ENCODE peak calls at places on chromosomes 12 and 14, in ten cellular contexts. One of them, this sample, is unnamed.

GRCh38 chr12:28425531-28425930 is 235.3 kb downstream of the CCDC91 start:
- DNase-seq in HT-29: no peak
- DNase-seq in fibroblast of the conjunctiva: no peak
- DNase-seq in LoVo: no peak
- DNase-seq in NCI-H460: no peak
- DNase-seq in hepatic stellate cell: no peak
- DNase-seq in Right ventricle myocardium superior: no peak
- DNase-seq in cardiac fibroblast: no peak
- DNase-seq in smooth muscle cell of the brain vasculature: no peak
- DNase-seq in pulmonary artery endothelial cell: no peak
- DNase-seq in this sample: no peak

GRCh38 chr12:115337693-115338543 is 653.9 kb upstream of the TBX3 start:
- DNase-seq in HT-29: peak
- DNase-seq in cardiac fibroblast: peak
- DNase-seq in LoVo: peak
- DNase-seq in pulmonary artery endothelial cell: no peak
- DNase-seq in smooth muscle cell of the brain vasculature: peak
- DNase-seq in hepatic stellate cell: peak
- DNase-seq in Right ventricle myocardium superior: peak
- DNase-seq in NCI-H460: peak
- DNase-seq in fibroblast of the conjunctiva: peak
- DNase-seq in this sample: no peak

GRCh38 chr12:54587315-54587821 is 1.1 kb downstream of the PPP1R1A start:
- DNase-seq in Right ventricle myocardium superior: peak
- DNase-seq in NCI-H460: no peak
- DNase-seq in HT-29: no peak
- DNase-seq in smooth muscle cell of the brain vasculature: no peak
- DNase-seq in pulmonary artery endothelial cell: no peak
- DNase-seq in cardiac fibroblast: no peak
- DNase-seq in hepatic stellate cell: no peak
- DNase-seq in LoVo: no peak
- DNase-seq in fibroblast of the conjunctiva: no peak
- DNase-seq in this sample: no peak

GRCh38 chr12:81296556-81297305 is 218.9 kb downstream of the ACSS3 start:
- DNase-seq in hepatic stellate cell: no peak
- DNase-seq in HT-29: no peak
- DNase-seq in fibroblast of the conjunctiva: no peak
- DNase-seq in NCI-H460: no peak
- DNase-seq in LoVo: no peak
- DNase-seq in smooth muscle cell of the brain vasculature: peak
- DNase-seq in Right ventricle myocardium superior: no peak
- DNase-seq in cardiac fibroblast: peak
- DNase-seq in pulmonary artery endothelial cell: no peak
- DNase-seq in this sample: no peak

GRCh38 chr12:93714382-93714781 is 37.2 kb downstream of the CRADD start:
- DNase-seq in fibroblast of the conjunctiva: no peak
- DNase-seq in Right ventricle myocardium superior: no peak
- DNase-seq in hepatic stellate cell: no peak
- DNase-seq in cardiac fibroblast: peak
- DNase-seq in pulmonary artery endothelial cell: no peak
- DNase-seq in LoVo: no peak
- DNase-seq in smooth muscle cell of the brain vasculature: no peak
- DNase-seq in NCI-H460: peak
- DNase-seq in HT-29: no peak
- DNase-seq in this sample: no peak

GRCh38 chr12:110458756-110459155 is 8.6 kb upstream of the ARPC3 start:
- DNase-seq in hepatic stellate cell: no peak
- DNase-seq in fibroblast of the conjunctiva: no peak
- DNase-seq in pulmonary artery endothelial cell: no peak
- DNase-seq in Right ventricle myocardium superior: no peak
- DNase-seq in NCI-H460: no peak
- DNase-seq in HT-29: no peak
- DNase-seq in smooth muscle cell of the brain vasculature: no peak
- DNase-seq in LoVo: no peak
- DNase-seq in cardiac fibroblast: no peak
- DNase-seq in this sample: no peak

GRCh38 chr12:85301054-85301453 is 21.0 kb downstream of the ALX1 start:
- DNase-seq in Right ventricle myocardium superior: no peak
- DNase-seq in pulmonary artery endothelial cell: no peak
- DNase-seq in HT-29: no peak
- DNase-seq in smooth muscle cell of the brain vasculature: no peak
- DNase-seq in hepatic stellate cell: no peak
- DNase-seq in NCI-H460: no peak
- DNase-seq in fibroblast of the conjunctiva: no peak
- DNase-seq in LoVo: no peak
- DNase-seq in cardiac fibroblast: no peak
- DNase-seq in this sample: no peak

GRCh38 chr14:93878251-93878650 is 48.9 kb upstream of the FAM181A start:
- DNase-seq in pulmonary artery endothelial cell: no peak
- DNase-seq in fibroblast of the conjunctiva: no peak
- DNase-seq in LoVo: no peak
- DNase-seq in smooth muscle cell of the brain vasculature: no peak
- DNase-seq in Right ventricle myocardium superior: no peak
- DNase-seq in HT-29: no peak
- DNase-seq in cardiac fibroblast: no peak
- DNase-seq in hepatic stellate cell: no peak
- DNase-seq in NCI-H460: no peak
- DNase-seq in this sample: no peak

GRCh38 chr14:76274324-76274723 is 101.6 kb upstream of the ESRRB start:
- DNase-seq in NCI-H460: no peak
- DNase-seq in Right ventricle myocardium superior: no peak
- DNase-seq in hepatic stellate cell: no peak
- DNase-seq in fibroblast of the conjunctiva: no peak
- DNase-seq in cardiac fibroblast: no peak
- DNase-seq in smooth muscle cell of the brain vasculature: no peak
- DNase-seq in pulmonary artery endothelial cell: no peak
- DNase-seq in LoVo: no peak
- DNase-seq in HT-29: no peak
- DNase-seq in this sample: no peak

This sample was measured in NCI-H446.